ENCODE peak calls at places on chromosomes 16 and 17, in eight cellular contexts. R is brain microvascular endothelial cell, P is left lung, Y is cardiac fibroblast, C is choroid plexus epithelial cell, L is fibroblast of lung, F is left ventricle myocardium inferior, D is heart left ventricle. K is an unnamed sample.

GRCh38 chr17:17870292-17870691 is 33.5 kb upstream of the SREBF1 start:
- DNase-seq in R (no peak), P (no peak), Y (no peak), C (no peak), L (no peak), F (no peak), D (no peak), K (no peak)

GRCh38 chr17:28902819-28903545 is at the start of gene DHRS13:
- DNase-seq in R (peak; percentile 68), P (peak; percentile 98), Y (peak; percentile 83), C (peak; percentile 92), L (peak; percentile 85), F (peak; percentile 90), D (peak; percentile 91), K (no peak)

GRCh38 chr17:1294157-1294717 is 14.8 kb downstream of the TRARG1 start:
- DNase-seq in R (no peak), P (no peak), Y (no peak), C (no peak), L (no peak), F (no peak), D (no peak), K (no peak)

GRCh38 chr17:19502517-19502916 is 31.1 kb upstream of the SLC47A1 start:
- DNase-seq in R (no peak), P (no peak), Y (no peak), C (no peak), L (no peak), F (no peak), D (no peak), K (no peak)

GRCh38 chr17:52124561-52124960 is 34.0 kb downstream of the CA10 start:
- DNase-seq in R (no peak), P (no peak), Y (no peak), C (no peak), L (no peak), F (no peak), D (no peak), K (no peak)

GRCh38 chr16:6728381-6728780 is 604.3 kb upstream of the RBFOX1 start:
- DNase-seq in R (no peak), P (no peak), Y (no peak), C (no peak), L (no peak), F (no peak), D (no peak), K (no peak)

GRCh38 chr17:31919802-31920525 is 16.8 kb upstream of the SUZ12 start:
- DNase-seq in R (no peak), P (no peak), Y (peak; percentile 75), C (peak; percentile 63), L (peak; percentile 27), F (no peak), D (no peak), K (no peak)

GRCh38 chr17:50129303-50129945 is 536 bp downstream of the SAMD14 start:
- DNase-seq in R (no peak), P (peak; percentile 78), Y (peak; percentile 57), C (peak; percentile 66), L (no peak), F (no peak), D (no peak), K (no peak)

GRCh38 chr17:3963214-3964201 is 729 bp downstream of the ATP2A3 start:
- DNase-seq in R (no peak), P (peak; percentile 86), Y (no peak), C (no peak), L (no peak), F (no peak), D (no peak), K (no peak)

GRCh38 chr17:49576121-49576905 is 642 bp downstream of the NXPH3 start:
- DNase-seq in R (no peak), P (no peak), Y (peak; percentile 38), C (peak; percentile 50), L (peak; percentile 20), F (peak; percentile 66), D (peak; percentile 57), K (no peak)

GRCh38 chr17:45405250-45406086 is 27.2 kb downstream of the ARHGAP27 start:
- DNase-seq in R (no peak), P (peak; percentile 71), Y (no peak), C (peak; percentile 19), L (no peak), F (no peak), D (peak; percentile 33), K (no peak)

GRCh38 chr16:85752511-85753420 is 1.9 kb upstream of the C16orf74 start:
- DNase-seq in R (peak; percentile 43), P (no peak), Y (peak; percentile 57), C (peak; percentile 63), L (peak; percentile 34), F (peak; percentile 30), D (no peak), K (no peak)

GRCh38 chr16:85753559-85753958 is 2.7 kb upstream of the C16orf74 start:
- DNase-seq in R (no peak), P (no peak), Y (no peak), C (no peak), L (no peak), F (no peak), D (no peak), K (no peak)

GRCh38 chr16:85750827-85751641 is at the start of gene C16orf74:
- DNase-seq in R (no peak), P (peak; percentile 91), Y (peak; percentile 41), C (peak; percentile 50), L (peak; percentile 48), F (peak; percentile 46), D (peak; percentile 46), K (no peak)

GRCh38 chr16:85750021-85750826 is 672 bp downstream of the C16orf74 start:
- DNase-seq in R (no peak), P (peak; percentile 81), Y (peak; percentile 52), C (peak; percentile 70), L (peak; percentile 74), F (peak; percentile 27), D (peak; percentile 52), K (no peak)

DNA sequence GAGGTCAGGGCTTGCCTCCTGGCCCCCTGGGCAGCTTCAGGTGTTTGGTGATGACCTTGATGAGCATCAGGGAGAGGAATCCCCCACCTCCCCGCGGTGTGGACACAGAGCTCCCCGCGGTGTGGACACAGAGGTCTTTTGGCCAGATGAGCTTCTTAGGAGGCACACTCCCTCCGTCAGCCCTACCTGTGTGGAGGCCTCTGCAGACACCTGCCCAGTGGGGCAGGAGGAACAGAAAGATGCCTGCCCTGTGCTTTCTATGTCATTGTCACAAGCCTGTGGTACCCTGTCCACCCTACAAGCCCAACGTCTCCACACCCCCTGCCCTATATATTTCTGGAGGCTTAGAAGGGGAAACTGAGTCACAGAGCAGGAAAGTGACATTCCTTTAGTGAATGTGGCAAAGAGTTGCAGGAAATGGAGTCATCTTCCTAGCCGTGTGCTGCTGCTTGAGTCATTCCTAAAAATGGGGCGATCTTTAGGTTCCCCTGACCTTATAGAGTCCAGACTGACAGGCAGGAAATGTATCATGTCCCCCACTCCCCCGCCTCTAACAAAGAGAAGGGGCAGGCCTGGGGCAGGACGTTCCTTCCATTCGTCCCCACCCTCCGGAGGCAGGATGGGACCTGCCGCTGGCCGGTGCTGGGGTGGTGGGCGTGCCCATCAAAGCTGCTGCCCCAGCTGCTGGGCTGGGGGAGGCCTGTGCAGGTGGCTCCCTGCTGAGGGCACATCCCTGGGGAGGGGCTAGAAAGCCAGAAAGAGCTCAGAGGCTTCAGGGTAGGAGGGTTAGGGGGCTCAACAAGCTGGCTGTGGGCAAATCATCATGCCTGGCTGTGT is 987 bp upstream of the C16orf74 start:
- DNase-seq in R (no peak), P (no peak), Y (peak; percentile 62), C (no peak), L (peak; percentile 25), F (no peak), D (no peak), K (no peak)
- H3K4me3 ChIP-seq in R (peak overlapping the region; percentile 30), P (no peak overlapping the region), Y (peak overlapping the region; percentile 62), C (no peak overlapping the region), L (no peak overlapping the region), F (peak overlapping the region; percentile 77), D (no peak overlapping the region), K (no peak overlapping the region)

DNA sequence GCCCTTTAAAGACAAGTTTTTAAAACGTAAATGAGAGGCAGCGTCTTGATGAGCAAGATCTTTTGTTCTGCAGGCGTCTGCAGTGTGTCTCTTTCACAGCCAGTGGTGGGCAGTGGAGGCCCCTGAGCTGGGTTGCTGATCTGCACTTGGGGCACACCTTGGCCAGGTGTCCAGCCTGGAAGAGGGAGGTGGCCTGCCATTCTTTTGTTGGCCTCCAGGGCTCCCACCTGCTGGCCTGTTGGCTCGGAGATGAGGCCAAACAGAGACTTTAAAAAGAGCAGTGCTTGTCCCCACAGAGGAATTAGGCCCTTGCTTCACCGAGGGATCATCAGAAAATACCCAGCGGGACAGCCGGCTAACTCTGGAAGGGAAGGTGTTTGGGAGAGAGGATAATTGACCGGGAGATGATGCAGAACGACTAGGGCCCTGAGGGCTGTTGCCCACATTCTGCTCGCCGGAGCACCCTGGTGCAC is 145.9 kb upstream of the PLCG2 start:
- DNase-seq in R (no peak), P (peak; percentile 51), Y (no peak), C (no peak), L (no peak), F (no peak), D (no peak), K (no peak)
- TF ChIP-seq CTCF in R (peak; percentile 46), P (no peak), Y (peak; percentile 14), C (peak; percentile 35), L (peak; percentile 4), F (no peak), D (no peak), K (peak; percentile 16)

GRCh38 chr17:48574523-48575065 is 3.6 kb downstream of the HOXB4 start:
- DNase-seq in R (no peak), P (no peak), Y (no peak), C (no peak), L (no peak), F (no peak), D (no peak), K (no peak)
- H3K4me3 ChIP-seq in R (peak overlapping the region; percentile 13), P (no peak overlapping the region), Y (no peak overlapping the region), C (no peak overlapping the region), L (peak overlapping the region; percentile 98), F (no peak overlapping the region), D (no peak overlapping the region), K (no peak overlapping the region)

GRCh38 chr16:85513649-85514048 is 99.5 kb upstream of the GSE1 start:
- DNase-seq in R (no peak), P (peak; percentile 54), Y (no peak), C (no peak), L (no peak), F (no peak), D (no peak), K (no peak)

GRCh38 chr16:85514295-85514600 is 98.9 kb upstream of the GSE1 start:
- DNase-seq in R (no peak), P (peak; percentile 85), Y (no peak), C (no peak), L (no peak), F (peak; percentile 81), D (peak; percentile 84), K (no peak)

GRCh38 chr16:85511938-85512551 is 101.1 kb upstream of the GSE1 start:
- DNase-seq in R (no peak), P (no peak), Y (no peak), C (no peak), L (no peak), F (no peak), D (no peak), K (no peak)

GRCh38 chr16:85512716-85513115 is 100.4 kb upstream of the GSE1 start:
- DNase-seq in R (no peak), P (no peak), Y (no peak), C (no peak), L (peak; percentile 39), F (no peak), D (no peak), K (no peak)

DNA sequence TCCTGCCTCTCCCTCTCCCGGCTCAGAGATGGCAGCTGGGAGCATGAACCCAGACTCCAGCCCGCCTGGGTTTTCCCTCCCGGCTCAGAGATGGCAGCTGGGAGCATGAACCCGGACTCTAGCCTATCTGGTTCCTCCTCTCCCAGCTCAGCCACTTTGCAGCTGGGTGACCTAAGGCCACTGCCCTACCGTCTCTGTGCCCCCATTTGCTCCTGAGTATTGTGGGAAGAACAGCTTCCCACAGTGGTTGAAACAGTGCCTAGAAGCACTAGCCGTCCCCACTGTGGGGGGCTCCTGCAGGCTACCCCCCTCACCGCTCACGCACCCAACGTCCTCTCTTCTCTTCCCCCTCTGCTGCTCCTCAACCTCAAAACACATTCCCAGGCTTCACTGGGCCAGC is 99.9 kb upstream of the GSE1 start:
- DNase-seq in R (no peak), P (no peak), Y (no peak), C (no peak), L (no peak), F (no peak), D (no peak), K (no peak)
- TF ChIP-seq CTCF in R (no peak), P (no peak), Y (no peak), C (no peak), L (no peak), F (no peak), D (no peak), K (no peak)

K was measured in AG09309.